ENCODE peak calls at places on chromosomes 2 and 18, in six cellular contexts. O is stimulated activated CD8-positive, alpha-beta memory T cell treated with anti-CD3 and anti-CD28 coated beads, Interleukin-15, amount 100 ng/mL, for 24 hours; P is T-helper 9 cell; V is CD4-positive, alpha-beta T cell; G is CD8-positive, alpha-beta memory T cell; B is EL. C is an unnamed sample.

GRCh38 chr18:74459877-74460276 is 2.8 kb upstream of the DIPK1C start:
- DNase-seq in O (no peak), P (no peak), V (no peak), G (no peak), B (no peak), C (no peak)

GRCh38 chr2:204691911-204692510 is 146.7 kb downstream of the PARD3B start:
- DNase-seq in O (no peak), P (no peak), V (peak), G (no peak), B (peak), C (peak)

GRCh38 chr2:203693242-203693879 is 13.1 kb upstream of the CD28 start:
- DNase-seq in O (no peak), P (no peak), V (no peak), G (no peak), B (no peak), C (peak)

GRCh38 chr2:9782197-9782719 is 61.0 kb upstream of the TAF1B start:
- DNase-seq in O (no peak), P (peak), V (peak), G (peak), B (no peak), C (no peak)

GRCh38 chr2:143885461-143885860 is 634.5 kb downstream of the ZEB2 start:
- DNase-seq in O (no peak), P (no peak), V (no peak), G (no peak), B (peak), C (no peak)

GRCh38 chr2:239401450-239402227 is 819 bp upstream of the HDAC4 start:
- DNase-seq in O (peak), P (peak), V (peak), G (peak), B (peak), C (peak)

GRCh38 chr18:21980744-21981143 is 188.6 kb upstream of the GATA6 start:
- DNase-seq in O (no peak), P (no peak), V (no peak), G (no peak), B (no peak), C (no peak)

GRCh38 chr2:152055366-152056108 is 43.3 kb downstream of the CACNB4 start:
- DNase-seq in O (no peak), P (no peak), V (no peak), G (no peak), B (no peak), C (no peak)

GRCh38 chr18:6891788-6892187 is 162.3 kb downstream of the ARHGAP28 start:
- DNase-seq in O (no peak), P (no peak), V (no peak), G (no peak), B (peak), C (no peak)

GRCh38 chr2:112483821-112484220 is 1.9 kb downstream of the TTL start:
- DNase-seq in O (no peak), P (no peak), V (no peak), G (no peak), B (no peak), C (no peak)

GRCh38 chr2:150618215-150618905 is 130.9 kb upstream of the RND3 start:
- DNase-seq in O (no peak), P (no peak), V (no peak), G (no peak), B (peak), C (peak)